ENCODE peak calls at places on chromosomes 16 and 17, in six cellular contexts. S is effector memory CD4-positive, alpha-beta T cell; A is neural progenitor cell; D is heart left ventricle; Y is CD8-positive, alpha-beta memory T cell; G is naive thymus-derived CD4-positive, alpha-beta T cell. B is an unnamed sample.

GRCh38 chr16:854808-855410 is 54.4 kb upstream of the GNG13 start:
- DNase-seq in S (no peak), D (no peak), G (no peak), A (no peak), Y (no peak), B (no peak)

GRCh38 chr17:72004011-72004427 is 116.8 kb upstream of the SOX9 start:
- DNase-seq in A (no peak), D (no peak), Y (no peak), G (no peak), S (no peak), B (no peak)

GRCh38 chr16:661184-661821 is 6.6 kb upstream of the RHOT2 start:
- DNase-seq in Y (no peak), D (no peak), G (no peak), A (no peak), S (no peak), B (no peak)

GRCh38 chr16:12341423-12341822 is 364.9 kb downstream of the SNX29 start:
- DNase-seq in D (no peak), G (no peak), S (no peak), Y (no peak), A (no peak), B (no peak)

GRCh38 chr17:2853111-2853721 is 57.0 kb downstream of the RAP1GAP2 start:
- DNase-seq in D (peak; percentile 73), S (peak; percentile 33), Y (peak; percentile 20), A (peak; percentile 72), G (no peak), B (peak; percentile 56)

GRCh38 chr16:66041907-66042306 is 324.6 kb upstream of the CDH5 start:
- DNase-seq in D (no peak), S (no peak), G (no peak), A (no peak), Y (no peak), B (no peak)

GRCh38 chr17:80195671-80196529 is 24.2 kb downstream of the SGSH start:
- DNase-seq in Y (peak; percentile 44), A (peak; percentile 59), S (peak; percentile 21), D (no peak), G (peak; percentile 47), B (no peak)

GRCh38 chr17:60091908-60092331 is 13.2 kb upstream of the HEATR6 start:
- DNase-seq in A (no peak), D (no peak), Y (no peak), G (no peak), S (no peak), B (no peak)

GRCh38 chr16:50611332-50611934 is 63.2 kb downstream of the NKD1 start:
- DNase-seq in G (no peak), D (no peak), S (no peak), A (no peak), Y (no peak), B (no peak)

GRCh38 chr16:17277981-17278381 is 192.8 kb downstream of the XYLT1 start:
- DNase-seq in G (no peak), S (no peak), Y (no peak), D (peak; percentile 28), A (peak; percentile 50), B (no peak)

GRCh38 chr17:67528751-67529436 is 151.8 kb downstream of the PITPNC1 start:
- DNase-seq in A (peak; percentile 84), G (no peak), Y (no peak), S (no peak), D (peak; percentile 63), B (peak; percentile 82)

GRCh38 chr16:57029161-57030160 is 40.1 kb downstream of the NLRC5 start:
- DNase-seq in Y (peak; percentile 35), D (no peak), A (no peak), S (no peak), G (no peak), B (no peak)

GRCh38 chr17:34254146-34254545 is 939 bp upstream of the CCL2 start:
- DNase-seq in Y (no peak), D (no peak), A (no peak), S (no peak), G (no peak), B (no peak)

GRCh38 chr17:38742431-38743308 is 5.5 kb downstream of the PCGF2 start:
- DNase-seq in S (no peak), A (no peak), D (peak; percentile 80), Y (no peak), G (no peak), B (no peak)

GRCh38 chr16:89988951-89989350 is 30.3 kb downstream of the DBNDD1 start:
- DNase-seq in S (no peak), G (no peak), Y (no peak), D (no peak), A (no peak), B (no peak)

GRCh38 chr17:81182596-81182995 is 16.6 kb upstream of the AATK start:
- DNase-seq in G (no peak), Y (no peak), A (no peak), D (no peak), S (no peak), B (no peak)

DNA sequence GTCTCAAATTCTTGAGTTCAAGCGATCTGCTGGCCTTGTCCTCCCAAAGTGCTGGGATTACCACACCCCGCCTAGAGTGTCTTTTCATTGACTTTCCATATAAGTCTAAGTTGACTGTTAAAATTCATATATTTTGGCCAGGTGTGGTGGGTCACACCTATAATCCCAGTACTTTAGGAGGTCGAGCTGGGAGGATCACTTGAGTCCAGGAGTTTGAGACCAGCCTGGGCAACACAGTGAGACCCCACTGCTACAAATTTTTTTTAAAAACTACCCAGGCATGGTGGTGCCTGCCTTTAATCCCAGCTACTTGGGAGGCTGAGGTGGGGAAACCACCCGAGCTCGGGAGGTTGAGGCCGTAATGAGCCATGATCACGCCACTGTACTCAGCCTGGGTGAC is 21.9 kb upstream of the MRC2 start:
- DNase-seq in Y (no peak), A (no peak), D (no peak), S (no peak), G (no peak), B (no peak)
- H3K36me3 ChIP-seq in Y (peaks cover 45% of the 10 kb centered on the region), A (peaks cover 16% of the 10 kb centered on the region), D (peaks cover 98% of the 10 kb centered on the region), S (peaks cover 62% of the 10 kb centered on the region), G (peaks cover 79% of the 10 kb centered on the region), B (peaks cover 26% of the 10 kb centered on the region)

GRCh38 chr16:67236551-67237395 is 9.8 kb downstream of the TMEM208 start:
- DNase-seq in G (peak; percentile 53), D (no peak), A (peak; percentile 59), Y (peak; percentile 60), S (peak; percentile 74), B (peak; percentile 47)
- H3K36me3 ChIP-seq in G (peaks cover 64% of the 10 kb centered on the region), D (peaks cover 78% of the 10 kb centered on the region), A (no peaks in the 10 kb centered on the region), Y (peaks cover 17% of the 10 kb centered on the region), S (peaks cover 33% of the 10 kb centered on the region), B (peaks cover 1% of the 10 kb centered on the region)

GRCh38 chr17:52027081-52027480 is 131.4 kb downstream of the CA10 start:
- DNase-seq in G (no peak), Y (no peak), S (no peak), A (no peak), D (no peak), B (no peak)
- H3K36me3 ChIP-seq in G (no peaks in the 10 kb centered on the region), Y (no peaks in the 10 kb centered on the region), S (no peaks in the 10 kb centered on the region), A (no peaks in the 10 kb centered on the region), D (no peaks in the 10 kb centered on the region), B (no peaks in the 10 kb centered on the region)

GRCh38 chr16:22386976-22387375 is 12.6 kb upstream of the CDR2 start:
- DNase-seq in G (no peak), S (no peak), A (no peak), D (no peak), Y (no peak), B (no peak)
- H3K36me3 ChIP-seq in G (no peaks in the 10 kb centered on the region), S (no peaks in the 10 kb centered on the region), A (no peaks in the 10 kb centered on the region), D (no peaks in the 10 kb centered on the region), Y (no peaks in the 10 kb centered on the region), B (no peaks in the 10 kb centered on the region)

B was measured in right lobe of liver.